ENCODE peak calls at places on chromosomes 4 and X, in four cellular contexts. C is right lobe of liver, T is uterus, Q is H1. U is an unnamed sample.

GRCh38 chrX:39504850-39505259 is 592.9 kb downstream of the BCOR start:
- DNase-seq in T (no peak), C (no peak), Q (no peak), U (no peak)

GRCh38 chrX:44872319-44872816 is 620 bp upstream of the KDM6A start:
- DNase-seq in Q (no peak), C (no peak), T (no peak), U (peak)

GRCh38 chr4:38482696-38483095 is 181.3 kb upstream of the KLF3 start:
- DNase-seq in C (no peak), T (no peak), Q (no peak), U (no peak)

GRCh38 chr4:63937961-63938360 is 471.3 kb downstream of the TECRL start:
- DNase-seq in Q (no peak), T (peak), C (no peak), U (no peak)

GRCh38 chr4:164482092-164482404 is 271.9 kb upstream of the SMIM31 start:
- DNase-seq in C (no peak), T (no peak), Q (no peak), U (no peak)

GRCh38 chr4:108377021-108377420 is 208.3 kb upstream of the LEF1 start:
- DNase-seq in T (no peak), Q (no peak), C (no peak), U (no peak)

GRCh38 chrX:56368962-56369361 is 136.8 kb downstream of the KLF8 start:
- DNase-seq in Q (no peak), T (no peak), C (no peak), U (no peak)

GRCh38 chr4:23579166-23579565 is 310.7 kb downstream of the PPARGC1A start:
- DNase-seq in Q (no peak), T (no peak), C (no peak), U (no peak)

GRCh38 chrX:131146702-131147101 is 88.6 kb downstream of the ARHGAP36 start:
- DNase-seq in C (no peak), T (no peak), Q (no peak), U (no peak)

GRCh38 chr4:79233820-79234219 is 92.0 kb downstream of the NAA11 start:
- DNase-seq in C (no peak), Q (no peak), T (no peak), U (no peak)

GRCh38 chrX:136176399-136176825 is 29.1 kb downstream of the FHL1 start:
- DNase-seq in T (peak), Q (no peak), C (no peak), U (no peak)

GRCh38 chrX:48156014-48156413 is 25.6 kb downstream of the SPACA5B start:
- DNase-seq in Q (no peak), T (no peak), C (no peak), U (no peak)

GRCh38 chr4:155967098-155967497 is 13.4 kb upstream of the CTSO start:
- DNase-seq in Q (no peak), C (no peak), T (no peak), U (no peak)

GRCh38 chr4:79613269-79613995 is 205.4 kb upstream of the GK2 start:
- DNase-seq in C (no peak), T (no peak), Q (no peak), U (no peak)

GRCh38 chr4:1192091-1192492 is 19.7 kb upstream of the SPON2 start:
- DNase-seq in Q (no peak), T (peak), C (peak), U (peak)

GRCh38 chrX:22397566-22397965 is 124.9 kb downstream of the CBLL2 start:
- DNase-seq in T (no peak), Q (no peak), C (no peak), U (no peak)

GRCh38 chrX:9555354-9555753 is 90.5 kb downstream of the TBL1X start:
- DNase-seq in C (no peak), T (no peak), Q (no peak), U (no peak)

GRCh38 chr4:15031993-15032660 is 29.8 kb downstream of the CPEB2 start:
- DNase-seq in T (no peak), C (no peak), Q (no peak), U (no peak)

GRCh38 chrX:22666441-22666840 is 333.3 kb upstream of the DDX53 start:
- DNase-seq in C (no peak), T (no peak), Q (no peak), U (no peak)

GRCh38 chr4:128544277-128544676 is 256.7 kb upstream of the PGRMC2 start:
- DNase-seq in C (no peak), T (no peak), Q (no peak), U (no peak)

GRCh38 chrX:20300822-20301221 is 34.1 kb upstream of the RPS6KA3 start:
- DNase-seq in T (no peak), C (no peak), Q (no peak), U (no peak)

GRCh38 chrX:49204709-49205108 is 4.7 kb upstream of the SYP start:
- DNase-seq in Q (no peak), C (no peak), T (no peak), U (peak)

GRCh38 chr4:75564023-75564422 is 8.2 kb downstream of the ODAPH start:
- DNase-seq in Q (no peak), T (no peak), C (no peak), U (no peak)

GRCh38 chr4:77861500-77861899 is 1.1 kb upstream of the MRPL1 start:
- DNase-seq in Q (no peak), T (no peak), C (no peak), U (no peak)

GRCh38 chrX:152943826-152944225 is 46.0 kb downstream of the ZNF185 start:
- DNase-seq in Q (no peak), C (no peak), T (no peak), U (peak)

GRCh38 chrX:38563006-38563405 is 1.7 kb downstream of the TSPAN7 start:
- DNase-seq in Q (no peak), T (no peak), C (no peak), U (no peak)

GRCh38 chr4:119025916-119026661 is 109.5 kb upstream of the MYOZ2 start:
- DNase-seq in C (no peak), Q (no peak), T (peak), U (no peak)

GRCh38 chrX:55279832-55280231 is 15.1 kb upstream of the PAGE3 start:
- DNase-seq in Q (no peak), T (no peak), C (no peak), U (no peak)

GRCh38 chrX:12917753-12918152 is 11.3 kb downstream of the TLR8 start:
- DNase-seq in T (no peak), C (no peak), Q (no peak), U (no peak)

GRCh38 chrX:107565916-107566602 is 62.3 kb upstream of the PRPS1 start:
- DNase-seq in C (no peak), T (no peak), Q (no peak), U (no peak)

GRCh38 chr4:121799888-121800501 is 1.1 kb upstream of the EXOSC9 start:
- DNase-seq in T (no peak), Q (no peak), C (no peak), U (no peak)

GRCh38 chr4:113563691-113564378 is 197.7 kb downstream of the CAMK2D start:
- DNase-seq in C (no peak), T (no peak), Q (no peak), U (no peak)

GRCh38 chr4:25486171-25486570 is 109.1 kb downstream of the ANAPC4 start:
- DNase-seq in C (no peak), Q (no peak), T (no peak), U (no peak)

GRCh38 chrX:118727686-118728339 is 407 bp downstream of the IL13RA1 start:
- DNase-seq in Q (no peak), T (peak), C (peak), U (no peak)

GRCh38 chr4:87079967-87080366 is 140.5 kb downstream of the KLHL8 start:
- DNase-seq in T (no peak), Q (no peak), C (no peak), U (no peak)

GRCh38 chr4:140326395-140326993 is 47.0 kb upstream of the SCOC start:
- DNase-seq in Q (no peak), T (peak), C (no peak), U (no peak)

GRCh38 chrX:146454363-146454762 is 355.2 kb upstream of the CXorf51B start:
- DNase-seq in Q (no peak), T (no peak), C (no peak), U (no peak)

GRCh38 chrX:76148753-76149152 is 24.1 kb upstream of the PBDC1 start:
- DNase-seq in Q (no peak), T (peak), C (no peak), U (no peak)

DNA sequence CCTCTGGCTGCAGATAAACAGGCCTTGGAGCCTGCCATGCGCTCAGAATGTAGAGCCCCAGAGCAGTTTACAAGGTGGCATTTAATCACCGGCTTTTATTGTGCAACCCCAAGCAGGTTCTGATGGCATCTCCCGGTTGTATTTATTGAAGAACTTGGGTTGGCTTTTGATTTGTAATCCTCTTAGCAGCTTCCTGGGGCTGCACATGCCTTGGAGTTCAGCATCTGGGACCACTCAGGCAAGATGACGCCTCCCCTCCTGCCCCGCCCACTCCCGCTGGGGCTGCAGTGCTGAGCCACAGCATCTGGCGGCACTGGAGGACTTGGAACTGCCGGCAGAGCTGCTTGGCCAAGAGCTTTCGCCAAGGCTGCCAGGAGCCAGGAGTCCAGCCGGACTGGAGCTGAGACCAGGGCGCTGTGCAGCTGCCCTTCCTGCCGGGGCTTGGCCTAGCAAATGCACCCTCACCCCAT is 5.3 kb downstream of the HTRA3 start:
- DNase-seq in Q (no peak), T (peak), C (no peak), U (no peak)
- TF ChIP-seq CTCF in Q (no peak), T (peak), C (no peak), U (peak)

DNA sequence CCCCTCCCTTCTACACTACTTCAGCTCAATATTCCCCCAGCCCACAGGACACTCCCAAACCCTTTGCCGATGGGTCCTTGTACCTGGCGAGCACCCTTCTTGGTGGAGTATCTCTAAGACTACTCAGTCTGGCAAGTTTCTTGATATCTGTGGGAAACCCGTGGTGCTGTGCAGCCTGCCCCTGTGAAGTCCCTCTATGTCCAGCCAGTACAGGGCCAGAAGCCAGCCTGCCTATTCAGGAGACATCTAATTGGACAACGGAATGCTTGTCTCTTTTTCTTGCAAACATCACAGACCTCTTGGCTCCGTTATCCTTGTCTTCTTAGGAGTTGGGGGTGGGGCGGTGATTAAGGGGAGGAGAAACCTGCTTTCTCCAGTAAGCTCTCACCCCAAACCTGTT is 3.7 kb upstream of the IGFBP7 start:
- DNase-seq in Q (no peak), T (no peak), C (no peak), U (no peak)
- TF ChIP-seq CTCF in Q (no peak), T (no peak), C (no peak), U (no peak)

GRCh38 chrX:67545772-67546495 is 2.1 kb downstream of the AR start:
- DNase-seq in Q (no peak), C (peak), T (peak), U (peak)

GRCh38 chrX:67546496-67547423 is 2.9 kb downstream of the AR start:
- DNase-seq in Q (no peak), T (peak), C (peak), U (no peak)

GRCh38 chrX:67543818-67544217 is at the start of gene AR:
- DNase-seq in C (peak), Q (peak), T (peak), U (peak)

GRCh38 chrX:67544281-67544680 is 460 bp downstream of the AR start:
- DNase-seq in Q (no peak), T (peak), C (peak), U (no peak)

GRCh38 chrX:67544871-67545771 is 1.3 kb downstream of the AR start:
- DNase-seq in T (peak), Q (no peak), C (peak), U (no peak)
- TF ChIP-seq CTCF in T (no peak), Q (no peak), C (no peak), U (no peak)

GRCh38 chrX:97452283-97452682 is 568.6 kb downstream of the RPA4 start:
- DNase-seq in Q (no peak), C (no peak), T (no peak), U (no peak)
- TF ChIP-seq CTCF in Q (no peak), C (no peak), T (no peak), U (no peak)

GRCh38 chr4:61212788-61213187 is 12.7 kb downstream of the ADGRL3 start:
- DNase-seq in Q (no peak), C (no peak), T (no peak), U (no peak)
- TF ChIP-seq CTCF in Q (no peak), C (no peak), T (no peak), U (no peak)

DNA sequence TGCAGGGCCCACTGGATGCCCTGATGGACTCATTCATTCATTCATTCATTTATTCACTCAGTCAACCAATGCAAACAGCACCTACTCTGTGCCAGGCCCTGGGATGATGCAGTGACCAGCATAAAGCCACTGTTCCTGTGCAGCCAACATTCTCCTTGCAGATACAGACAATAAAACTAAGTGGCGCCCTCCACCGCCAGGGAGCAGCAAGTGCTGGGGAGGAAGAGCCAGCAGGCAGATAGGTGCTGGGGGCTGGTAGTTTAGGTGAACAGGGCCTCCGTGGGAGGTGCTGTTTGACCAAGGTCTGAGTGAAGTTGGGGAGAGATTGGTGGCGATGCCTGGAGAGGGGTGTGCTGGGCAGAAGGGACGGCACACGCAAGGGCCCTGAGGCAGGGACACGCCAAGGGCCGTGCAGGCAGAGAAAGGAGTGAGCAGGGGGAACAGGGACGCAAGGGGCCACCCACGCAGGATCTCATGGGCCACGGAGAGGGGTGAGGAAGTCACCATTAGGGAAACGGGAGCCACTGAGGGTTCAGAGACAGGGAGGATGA is 65.5 kb downstream of the WFS1 start:
- DNase-seq in C (no peak), T (no peak), Q (no peak), U (peak)
- TF ChIP-seq CTCF in C (no peak), T (no peak), Q (peak), U (no peak)

GRCh38 chr4:41883988-41884737 is 51.1 kb upstream of the TMEM33 start:
- DNase-seq in Q (no peak), T (no peak), C (no peak), U (no peak)
- TF ChIP-seq CTCF in Q (no peak), T (no peak), C (no peak), U (no peak)

GRCh38 chr4:105453550-105454201 is 20.2 kb downstream of the PPA2 start:
- DNase-seq in T (no peak), C (no peak), Q (no peak), U (no peak)
- TF ChIP-seq CTCF in T (no peak), C (no peak), Q (no peak), U (peak)

DNA sequence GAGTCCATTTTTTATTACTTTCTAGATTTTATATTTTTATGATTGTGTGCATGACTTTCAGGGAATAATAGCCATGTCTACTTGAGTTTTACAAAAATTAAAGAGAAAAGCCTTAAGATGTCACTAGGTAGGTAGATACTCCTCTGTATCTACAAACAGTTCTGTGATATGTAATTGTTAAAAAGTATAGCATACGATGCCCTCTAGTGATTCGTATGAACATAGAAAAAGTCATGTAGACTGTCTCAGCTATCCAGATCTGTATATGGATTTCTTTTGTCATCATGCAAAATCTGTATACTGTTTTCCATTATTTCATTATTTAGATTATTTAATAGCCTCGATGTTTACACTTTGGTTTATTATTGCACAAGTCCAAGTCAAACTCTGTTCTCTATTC is 856.6 kb downstream of the CENPC start:
- DNase-seq in Q (no peak), T (no peak), C (no peak), U (no peak)
- TF ChIP-seq CTCF in Q (no peak), T (no peak), C (no peak), U (peak)

GRCh38 chrX:112147206-112147605 is 64.6 kb upstream of the TRPC5 start:
- DNase-seq in C (no peak), T (no peak), Q (no peak), U (no peak)
- TF ChIP-seq CTCF in C (peak), T (no peak), Q (peak), U (peak)